ENCODE peak calls at places on chromosomes 16 and 17, in eight cellular contexts. H, Y, I, M, W, S, E and J are unnamed samples.

GRCh38 chr16:19136549-19137196 is 22.9 kb downstream of the ITPRIPL2 start:
- DNase-seq in I (no peak), S (no peak), M (no peak), Y (no peak), E (no peak), W (peak; percentile 53), H (no peak), J (no peak)

GRCh38 chr17:78381601-78382168 is 3.2 kb downstream of the PGS1 start:
- DNase-seq in H (no peak), Y (no peak), M (peak; percentile 55), E (no peak), I (no peak), S (peak; percentile 64), W (no peak), J (peak; percentile 85)

GRCh38 chr17:58330997-58331814 is 2.6 kb upstream of the TSPOAP1 start:
- DNase-seq in Y (no peak), S (peak; percentile 77), W (no peak), I (peak; percentile 55), E (no peak), H (no peak), M (peak; percentile 47), J (peak; percentile 90)

GRCh38 chr17:77419547-77420475 is 279.0 kb downstream of the SEC14L1 start:
- DNase-seq in S (no peak), I (no peak), H (peak; percentile 33), W (peak; percentile 80), Y (no peak), E (peak; percentile 16), M (peak; percentile 94), J (no peak)

GRCh38 chr17:59798111-59798510 is 90.7 kb downstream of the VMP1 start:
- DNase-seq in M (no peak), E (no peak), Y (no peak), H (no peak), I (no peak), S (no peak), W (no peak), J (peak; percentile 41)

GRCh38 chr17:37300683-37301082 is 75.1 kb upstream of the C17orf78 start:
- DNase-seq in Y (no peak), H (no peak), M (no peak), S (no peak), I (no peak), E (no peak), W (no peak), J (no peak)

GRCh38 chr17:37844158-37844976 is 79.8 kb upstream of the TBC1D3K start:
- DNase-seq in M (peak; percentile 87), W (peak; percentile 58), S (peak; percentile 60), H (no peak), E (no peak), I (peak; percentile 6), Y (peak; percentile 93), J (peak; percentile 88)

GRCh38 chr17:80846932-80847331 is 144.7 kb upstream of the CHMP6 start:
- DNase-seq in I (no peak), W (no peak), H (no peak), E (no peak), M (no peak), S (no peak), Y (no peak), J (no peak)

GRCh38 chr16:66895999-66896398 is 15.7 kb downstream of the PDP2 start:
- DNase-seq in H (no peak), W (no peak), E (no peak), Y (no peak), I (no peak), M (no peak), S (no peak), J (no peak)

GRCh38 chr17:17235212-17236174 is 1.5 kb downstream of the FLCN start:
- DNase-seq in Y (no peak), E (no peak), I (no peak), H (no peak), M (no peak), W (peak; percentile 44), S (no peak), J (peak; percentile 64)

GRCh38 chr16:25395528-25395927 is 137.9 kb upstream of the ZKSCAN2 start:
- DNase-seq in H (no peak), S (no peak), W (no peak), M (peak; percentile 57), Y (peak; percentile 23), E (no peak), I (no peak), J (no peak)

GRCh38 chr17:2025622-2026309 is 632 bp upstream of the RTN4RL1 start:
- DNase-seq in M (peak; percentile 78), S (peak; percentile 32), W (peak; percentile 57), E (peak; percentile 60), Y (peak; percentile 45), I (no peak), H (peak; percentile 68), J (peak; percentile 80)

GRCh38 chr16:11395949-11396240 is 50.6 kb downstream of the RMI2 start:
- DNase-seq in E (no peak), H (no peak), Y (no peak), S (no peak), M (no peak), I (no peak), W (no peak), J (no peak)

GRCh38 chr17:13593757-13594156 is 8.0 kb downstream of the HS3ST3A1 start:
- DNase-seq in Y (no peak), M (no peak), I (no peak), S (no peak), W (peak; percentile 57), H (no peak), E (no peak), J (no peak)

GRCh38 chr16:29982560-29983419 is 9.1 kb downstream of the TAOK2 start:
- DNase-seq in M (no peak), H (no peak), Y (no peak), I (no peak), E (no peak), S (no peak), W (no peak), J (no peak)